ENCODE peak calls at places on chromosomes 13 and 19, in five cellular contexts. D is brain microvascular endothelial cell, A is DND-41, S is uterus, U is neural progenitor cell. Y is an unnamed sample.

GRCh38 chr13:97266328-97266727 is 44.2 kb downstream of the MBNL2 start:
- DNase-seq in S (no peak), D (no peak), A (no peak), U (peak; percentile 30), Y (no peak)

GRCh38 chr13:110554227-110554836 is 7.2 kb downstream of the RAB20 start:
- DNase-seq in D (no peak), A (no peak), U (no peak), S (no peak), Y (no peak)

GRCh38 chr19:51531349-51532315 is at the start of gene SIGLEC6:
- DNase-seq in S (peak; percentile 18), D (no peak), A (no peak), U (no peak), Y (no peak)

GRCh38 chr13:110216403-110217041 is 90.4 kb downstream of the COL4A1 start:
- DNase-seq in U (no peak), A (no peak), D (peak; percentile 92), S (peak; percentile 45), Y (no peak)

GRCh38 chr19:43594081-43594697 is 1.7 kb downstream of the IRGQ start:
- DNase-seq in A (no peak), D (no peak), U (no peak), S (no peak), Y (no peak)

GRCh38 chr13:97072297-97072696 is 78.0 kb upstream of the OXGR1 start:
- DNase-seq in A (no peak), D (no peak), S (no peak), U (no peak), Y (no peak)

GRCh38 chr19:13906525-13906904 is 514 bp downstream of the CC2D1A start:
- DNase-seq in U (no peak), A (peak; percentile 28), S (no peak), D (no peak), Y (peak; percentile 23)

GRCh38 chr13:75860935-75861334 is 224.8 kb downstream of the LMO7 start:
- DNase-seq in U (no peak), S (no peak), D (no peak), A (no peak), Y (no peak)

GRCh38 chr19:30046522-30046921 is 104.5 kb downstream of the URI1 start:
- DNase-seq in S (no peak), D (peak; percentile 15), A (no peak), U (peak; percentile 44), Y (no peak)

GRCh38 chr13:37647038-37647650 is 48.6 kb upstream of the POSTN start:
- DNase-seq in D (peak; percentile 61), S (no peak), U (peak; percentile 75), A (no peak), Y (no peak)

GRCh38 chr19:50891253-50891625 is 18.0 kb downstream of the KLK2 start:
- DNase-seq in A (no peak), S (no peak), D (no peak), U (no peak), Y (no peak)

GRCh38 chr13:50521750-50522149 is 321.7 kb downstream of the DLEU7 start:
- DNase-seq in U (no peak), S (no peak), A (no peak), D (no peak), Y (no peak)

GRCh38 chr13:42652642-42653415 is 78.9 kb downstream of the TNFSF11 start:
- DNase-seq in U (no peak), S (no peak), A (no peak), D (no peak), Y (no peak)

GRCh38 chr13:89061821-89062220 is 1390.7 kb downstream of the SLITRK5 start:
- DNase-seq in A (no peak), D (no peak), S (no peak), U (peak; percentile 14), Y (no peak)

GRCh38 chr19:47422417-47423163 is 3.3 kb upstream of the MEIS3 start:
- DNase-seq in S (no peak), D (no peak), A (no peak), U (no peak), Y (no peak)

GRCh38 chr19:56310462-56310861 is 4.2 kb downstream of the ZSCAN5A start:
- DNase-seq in S (no peak), A (no peak), U (no peak), D (no peak), Y (no peak)

GRCh38 chr13:27820524-27821482 is 28.5 kb downstream of the GSX1 start:
- DNase-seq in S (no peak), U (peak; percentile 82), D (no peak), A (no peak), Y (no peak)

GRCh38 chr19:49490287-49491029 is 3.0 kb downstream of the RPL13A start:
- DNase-seq in D (no peak), A (no peak), U (no peak), S (no peak), Y (no peak)

GRCh38 chr13:110015253-110015652 is 228.9 kb upstream of the IRS2 start:
- DNase-seq in U (no peak), S (no peak), A (no peak), D (no peak), Y (no peak)

GRCh38 chr13:36131215-36131930 is at the start of gene DCLK1:
- DNase-seq in D (peak; percentile 33), S (peak; percentile 76), A (no peak), U (peak; percentile 85), Y (no peak)

GRCh38 chr19:34213283-34213682 is 41.0 kb downstream of the LSM14A start:
- DNase-seq in S (no peak), U (no peak), A (no peak), D (no peak), Y (no peak)

GRCh38 chr13:24187185-24187584 is 26.7 kb downstream of the SPATA13 start:
- DNase-seq in S (no peak), A (no peak), D (peak; percentile 40), U (no peak), Y (no peak)

GRCh38 chr13:110371550-110372465 is 64.7 kb downstream of the COL4A2 start:
- DNase-seq in U (no peak), S (peak; percentile 48), D (peak; percentile 64), A (no peak), Y (no peak)

GRCh38 chr19:33948651-33949335 is 152.1 kb downstream of the KCTD15 start:
- DNase-seq in A (no peak), U (no peak), D (no peak), S (no peak), Y (no peak)

GRCh38 chr13:102580552-102581169 is 16.1 kb upstream of the TPP2 start:
- DNase-seq in D (peak; percentile 70), U (peak; percentile 73), A (peak; percentile 37), S (no peak), Y (no peak)

DNA sequence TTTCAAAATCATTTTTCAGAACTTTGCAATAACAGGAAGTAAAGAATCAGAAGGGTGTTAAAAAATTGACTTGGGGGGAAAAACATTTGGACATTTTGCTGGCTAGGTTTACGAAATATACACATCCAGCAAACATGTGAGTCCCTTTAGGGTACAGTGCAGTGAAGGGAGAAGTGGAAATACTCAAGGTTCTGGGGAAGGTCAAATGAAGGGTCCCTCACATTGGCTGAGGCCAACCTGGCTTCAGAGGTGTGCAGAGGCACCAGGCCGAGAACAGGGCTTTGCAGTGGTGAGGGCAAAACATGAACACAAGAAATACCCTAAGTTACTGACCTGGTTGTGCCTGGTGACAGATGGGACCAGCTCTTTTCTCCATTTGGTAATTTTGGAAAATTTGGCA is 1.6 kb upstream of the UPF3A start:
- DNase-seq in U (no peak), S (no peak), D (no peak), A (no peak), Y (no peak)
- H3K4me3 ChIP-seq in U (peak overlapping the region; percentile 64), S (no peak overlapping the region), D (no peak overlapping the region), A (peak overlapping the region; percentile 76), Y (no peak overlapping the region)

GRCh38 chr13:92175330-92175729 is 776.9 kb downstream of the GPC5 start:
- DNase-seq in S (no peak), A (peak; percentile 26), U (peak; percentile 65), D (peak; percentile 78), Y (no peak)
- TF ChIP-seq CTCF in S (no peak), A (peak; percentile 49), U (peak; percentile 69), D (peak; percentile 74), Y (no peak)

GRCh38 chr19:46373573-46374359 is 26.9 kb downstream of the PPP5C start:
- DNase-seq in D (peak; percentile 68), U (peak; percentile 70), A (peak; percentile 26), S (peak; percentile 54), Y (no peak)
- H3K27ac ChIP-seq in D (peak overlapping the region; percentile 80), U (peak overlapping the region; percentile 90), A (peak overlapping the region; percentile 28), S (peak overlapping the region; percentile 40), Y (no peak overlapping the region)

GRCh38 chr13:20814224-20814910 is 40.6 kb upstream of the EEF1AKMT1 start:
- DNase-seq in U (no peak), D (peak; percentile 95), A (no peak), S (peak; percentile 89), Y (no peak)
- H3K4me3 ChIP-seq in U (no peak overlapping the region), D (peak overlapping the region; percentile 18), A (no peak overlapping the region), S (no peak overlapping the region), Y (no peak overlapping the region)

GRCh38 chr13:29564828-29565227 is 30.7 kb downstream of the SLC7A1 start:
- DNase-seq in S (no peak), U (no peak), A (no peak), D (no peak), Y (no peak)
- TF ChIP-seq CTCF in S (peak; percentile 15), U (no peak), A (no peak), D (no peak), Y (no peak)

GRCh38 chr13:33610471-33611015 is 207.4 kb upstream of the RFC3 start:
- DNase-seq in D (no peak), A (no peak), U (peak; percentile 58), S (no peak), Y (peak; percentile 31)
- H3K27ac ChIP-seq in D (no peak overlapping the region), A (no peak overlapping the region), U (peak overlapping the region; percentile 93), S (peak overlapping the region; percentile 61), Y (no peak overlapping the region)

DNA sequence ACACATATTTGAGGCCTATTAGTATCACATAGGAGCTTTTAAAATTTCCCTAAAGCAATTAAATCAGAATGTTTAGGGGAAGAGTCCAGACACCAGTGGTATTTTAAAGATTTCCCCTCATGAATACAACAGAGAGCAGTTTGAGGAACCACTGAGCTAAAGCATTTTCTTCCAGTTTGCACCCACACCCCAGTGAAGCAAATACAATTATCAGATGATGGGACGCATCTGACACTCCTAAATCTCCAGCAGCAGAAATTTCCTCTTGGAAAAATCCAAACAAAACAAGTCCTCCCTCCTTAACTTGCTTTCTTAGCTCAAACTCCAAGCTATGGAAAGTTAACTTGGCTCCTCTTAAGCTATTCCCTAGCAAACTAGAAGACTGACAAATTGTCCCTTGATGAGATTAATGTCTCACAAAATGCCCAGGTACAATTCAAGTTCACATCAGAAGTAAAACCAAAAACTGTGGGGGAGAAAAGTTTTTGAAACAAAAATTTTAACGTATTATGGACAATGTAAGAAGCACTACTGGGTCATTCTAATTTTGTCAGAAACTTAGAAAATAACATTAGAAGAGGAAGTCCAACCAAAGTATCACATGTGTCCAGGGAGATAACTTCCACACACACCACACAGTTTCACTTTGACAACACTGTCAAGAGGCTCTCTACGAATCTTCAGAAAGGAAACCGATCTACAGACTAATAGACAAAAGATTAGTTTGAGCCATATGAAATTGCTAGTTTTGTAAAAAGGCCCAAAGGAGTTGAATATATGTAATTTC is 74.1 kb downstream of the ABCC4 start:
- DNase-seq in S (no peak), D (no peak), U (no peak), A (no peak), Y (no peak)
- H3K4me3 ChIP-seq in S (no peak overlapping the region), D (no peak overlapping the region), U (no peak overlapping the region), A (no peak overlapping the region), Y (no peak overlapping the region)

GRCh38 chr19:10769533-10770491 is 51.9 kb downstream of the DNM2 start:
- DNase-seq in S (peak; percentile 46), A (no peak), D (no peak), U (peak; percentile 50), Y (no peak)
- TF ChIP-seq CTCF in S (no peak), A (peak; percentile 19), D (peak; percentile 56), U (peak; percentile 24), Y (peak; percentile 19)